ENCODE peak calls at places on chromosomes 4 and X, in seven cellular contexts. F, B, V, C, X, Z and D are unnamed samples.
A peak's percentile ranks its signal among the peaks of the same experiment; 100 is the strongest.

GRCh38 chr4:134787315-134787714 is 585.7 kb upstream of the PABPC4L start:
- DNase-seq in F (no peak), B (peak; percentile 7), V (no peak), C (no peak), X (no peak), Z (no peak), D (no peak)

GRCh38 chr4:43330288-43330687 is 437.8 kb downstream of the GRXCR1 start:
- DNase-seq in F (no peak), B (peak; percentile 57), V (no peak), C (no peak), X (no peak), Z (no peak), D (no peak)

GRCh38 chrX:100363926-100364325 is 46.1 kb downstream of the PCDH19 start:
- DNase-seq in F (no peak), B (no peak), V (no peak), C (no peak), X (no peak), Z (no peak), D (peak; percentile 0)

GRCh38 chr4:88927420-88927819 is 129.6 kb downstream of the FAM13A start:
- DNase-seq in F (peak; percentile 60), B (no peak), V (no peak), C (no peak), X (no peak), Z (no peak), D (no peak)

GRCh38 chr4:38672247-38673071 is 8.5 kb downstream of the KLF3 start:
- DNase-seq in F (no peak), B (no peak), V (no peak), C (no peak), X (no peak), Z (no peak), D (no peak)

GRCh38 chr4:3700223-3700622 is 66.0 kb upstream of the ADRA2C start:
- DNase-seq in F (no peak), B (no peak), V (no peak), C (no peak), X (peak; percentile 50), Z (no peak), D (no peak)

GRCh38 chrX:40272786-40273185 is 175.0 kb upstream of the BCOR start:
- DNase-seq in F (no peak), B (no peak), V (no peak), C (no peak), X (no peak), Z (no peak), D (peak; percentile 21)

GRCh38 chr4:74661427-74662171 is 132.7 kb downstream of the BTC start:
- DNase-seq in F (no peak), B (peak; percentile 53), V (no peak), C (no peak), X (no peak), Z (no peak), D (no peak)

DNA sequence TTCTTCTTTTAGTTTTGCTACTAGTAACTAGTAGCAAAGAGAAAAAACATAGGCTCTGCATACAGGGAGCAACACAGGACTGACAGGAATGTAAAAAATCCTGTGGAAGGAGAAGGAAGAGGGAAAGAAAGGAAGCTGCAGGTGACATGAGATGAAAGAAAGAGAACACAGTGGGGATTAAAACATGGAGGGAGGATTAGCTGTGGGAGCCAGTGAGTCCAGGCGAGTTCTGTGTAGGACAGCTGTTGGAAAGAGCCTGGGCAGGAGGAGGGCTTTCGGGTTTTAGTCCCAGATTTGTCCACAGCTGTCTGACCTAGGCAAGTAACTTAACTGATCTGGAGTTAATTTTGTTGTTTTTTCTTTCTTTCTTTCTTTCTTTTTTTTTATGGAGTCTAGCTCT is 21.6 kb downstream of the CCNG2 start:
- DNase-seq in F (no peak), B (no peak), V (no peak), C (no peak), X (no peak), Z (no peak), D (no peak)
- H3K4me3 ChIP-seq in F (no peak overlapping the region), B (no peak overlapping the region), V (no peak overlapping the region), C (no peak overlapping the region), X (no peak overlapping the region), Z (no peak overlapping the region), D (no peak overlapping the region)

DNA sequence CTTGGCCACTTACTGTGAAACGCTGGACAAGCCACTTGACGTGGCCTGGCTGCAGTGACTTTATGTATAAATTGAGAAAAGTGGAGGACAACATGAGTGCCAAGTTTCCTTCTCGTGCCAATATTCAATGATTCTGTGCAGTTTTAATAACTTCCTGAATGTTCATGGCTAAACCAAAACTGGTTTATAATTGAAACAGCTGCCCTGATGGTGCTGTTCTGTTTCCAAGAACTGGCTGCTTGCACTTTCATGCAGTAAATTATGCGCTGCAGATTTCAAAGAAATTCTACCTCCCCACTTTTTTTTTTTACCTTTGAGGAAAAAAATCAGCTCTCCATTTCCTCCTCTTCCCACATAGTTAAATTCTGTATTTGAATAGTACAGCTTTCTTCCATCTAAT is 205.2 kb upstream of the CASK start:
- DNase-seq in F (peak; percentile 74), B (no peak), V (no peak), C (no peak), X (no peak), Z (no peak), D (no peak)
- H3K4me3 ChIP-seq in F (peak overlapping the region; percentile 52), B (no peak overlapping the region), V (no peak overlapping the region), C (no peak overlapping the region), X (no peak overlapping the region), Z (no peak overlapping the region), D (no peak overlapping the region)

DNA sequence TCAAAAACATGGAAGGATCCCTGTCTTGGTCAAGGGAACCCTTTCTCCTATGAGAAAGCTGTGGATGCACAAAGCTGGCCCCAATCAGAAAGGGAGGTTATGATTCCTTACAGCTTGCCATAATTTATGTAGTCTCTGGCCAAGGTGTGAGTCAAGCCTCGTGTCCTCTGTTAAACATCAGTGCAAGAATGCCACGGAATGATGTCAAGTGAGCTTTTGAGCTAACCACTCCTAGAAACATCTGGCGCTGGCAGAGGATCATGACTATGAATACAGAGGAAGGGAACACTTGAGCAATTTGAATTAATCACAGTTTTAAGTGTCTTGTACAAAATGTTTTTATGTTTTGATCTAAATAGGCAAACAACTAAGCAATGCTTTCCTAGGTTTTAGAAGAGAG is 51.5 kb upstream of the RAP2C start:
- DNase-seq in F (no peak), B (peak; percentile 52), V (no peak), C (peak; percentile 88), X (no peak), Z (peak; percentile 34), D (no peak)
- H3K4me3 ChIP-seq in F (no peak overlapping the region), B (no peak overlapping the region), V (no peak overlapping the region), C (no peak overlapping the region), X (no peak overlapping the region), Z (no peak overlapping the region), D (no peak overlapping the region)

GRCh38 chr4:138658518-138658917 is 357.1 kb upstream of the NOCT start:
- DNase-seq in F (no peak), B (no peak), V (no peak), C (no peak), X (no peak), Z (no peak), D (no peak)

GRCh38 chr4:138655970-138656369 is 359.6 kb upstream of the NOCT start:
- DNase-seq in F (no peak), B (no peak), V (no peak), C (no peak), X (no peak), Z (no peak), D (no peak)

GRCh38 chr4:138659640-138660325 is 355.8 kb upstream of the NOCT start:
- DNase-seq in F (no peak), B (no peak), V (no peak), C (no peak), X (no peak), Z (no peak), D (no peak)

GRCh38 chr4:138663883-138664282 is 351.7 kb upstream of the NOCT start:
- DNase-seq in F (no peak), B (no peak), V (no peak), C (no peak), X (no peak), Z (no peak), D (no peak)

GRCh38 chr4:138659041-138659565 is 356.5 kb upstream of the NOCT start:
- DNase-seq in F (no peak), B (no peak), V (no peak), C (no peak), X (no peak), Z (no peak), D (no peak)
- H3K4me3 ChIP-seq in F (no peak overlapping the region), B (no peak overlapping the region), V (no peak overlapping the region), C (no peak overlapping the region), X (no peak overlapping the region), Z (no peak overlapping the region), D (no peak overlapping the region)

DNA sequence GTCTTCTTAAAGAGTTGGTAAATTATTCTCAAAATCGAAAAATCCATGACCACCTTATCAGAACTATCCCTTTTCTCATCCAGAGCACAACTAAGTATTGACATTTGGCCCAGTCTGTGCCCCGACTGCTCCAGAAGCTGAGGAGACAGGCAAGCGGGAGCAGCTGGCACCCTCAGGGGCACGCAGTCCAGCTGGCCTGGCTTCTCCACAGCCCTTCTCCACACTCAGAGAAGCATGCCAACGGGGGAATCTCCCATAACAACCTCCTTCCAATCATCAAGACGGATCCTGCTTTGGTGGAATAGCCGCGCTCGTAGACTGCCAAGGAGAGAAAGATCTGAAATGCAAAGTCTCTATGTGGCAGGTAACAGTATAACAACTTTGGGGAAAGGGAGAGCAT is 85.5 kb downstream of the AFAP1 start:
- DNase-seq in F (no peak), B (no peak), V (no peak), C (no peak), X (no peak), Z (no peak), D (no peak)
- H3K4me3 ChIP-seq in F (peak overlapping the region; percentile 60), B (no peak overlapping the region), V (no peak overlapping the region), C (no peak overlapping the region), X (no peak overlapping the region), Z (no peak overlapping the region), D (no peak overlapping the region)

DNA sequence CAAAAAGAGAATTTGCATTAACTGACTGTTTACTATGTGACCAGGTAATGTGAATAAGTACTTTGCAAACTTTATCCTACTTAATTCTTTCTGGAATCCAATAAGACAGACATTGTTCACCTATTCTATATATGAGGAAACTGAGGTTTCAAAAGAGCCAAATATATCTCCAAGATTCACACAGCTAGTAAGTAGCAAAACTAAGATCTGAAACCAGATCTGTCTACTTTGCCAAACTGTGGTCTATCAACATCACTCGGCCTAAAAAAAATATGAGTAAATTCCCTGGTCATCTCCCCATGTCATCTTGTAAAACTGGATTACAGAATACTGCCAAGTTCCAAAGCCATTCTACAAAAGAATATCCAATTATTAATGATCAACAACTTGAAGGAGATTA is 52.8 kb downstream of the ANAPC10 start:
- DNase-seq in F (no peak), B (no peak), V (no peak), C (no peak), X (no peak), Z (no peak), D (no peak)
- H3K4me3 ChIP-seq in F (no peak overlapping the region), B (no peak overlapping the region), V (no peak overlapping the region), C (no peak overlapping the region), X (no peak overlapping the region), Z (no peak overlapping the region), D (no peak overlapping the region)

DNA sequence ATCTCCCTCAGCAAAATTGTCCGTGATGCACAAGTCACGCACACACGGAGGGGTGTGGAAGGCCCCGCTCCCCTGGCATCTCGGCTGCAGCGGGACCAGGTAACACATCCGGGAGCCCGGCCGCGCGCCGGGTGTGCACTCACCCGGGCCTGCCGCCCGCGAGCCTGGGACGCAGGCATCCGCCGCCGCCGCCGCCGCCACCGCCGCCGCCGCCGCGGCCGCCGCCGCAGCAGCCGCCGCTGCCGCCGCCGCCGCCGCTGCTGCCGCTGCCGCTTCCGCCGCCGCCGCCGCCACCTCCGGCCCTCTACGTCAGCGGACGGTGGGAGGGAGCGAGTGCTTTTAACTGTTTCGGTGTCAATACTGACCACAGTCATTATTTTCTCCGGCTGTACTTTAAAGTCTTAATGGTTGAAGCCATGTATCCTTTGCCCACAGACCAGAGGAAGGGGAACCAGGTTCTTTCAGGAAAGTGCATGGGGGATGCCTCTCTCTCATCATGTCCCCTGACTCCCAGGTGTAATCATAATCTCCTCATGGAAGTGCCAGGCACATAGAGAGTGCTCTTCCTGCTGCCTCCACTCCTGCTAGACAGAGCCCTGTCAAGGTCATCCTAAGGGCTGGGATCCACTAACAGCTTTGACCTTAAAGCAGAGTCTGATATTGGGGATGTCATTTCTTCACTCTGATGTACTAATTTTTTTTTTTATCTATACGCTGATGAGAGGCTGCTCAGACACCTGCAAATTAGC is 38.0 kb downstream of the MAGEE2 start:
- DNase-seq in F (peak; percentile 56), B (peak; percentile 20), V (peak; percentile 62), C (no peak), X (peak; percentile 67), Z (no peak), D (peak; percentile 25)
- H3K4me3 ChIP-seq in F (peak overlapping the region; percentile 70), B (peak overlapping the region; percentile 60), V (peak overlapping the region; percentile 47), C (no peak overlapping the region), X (peak overlapping the region; percentile 50), Z (peak overlapping the region; percentile 44), D (peak overlapping the region; percentile 51)